ENCODE peak calls at places on chromosome 7, in seven cellular contexts. One of them, this sample, is unnamed.
A peak's percentile ranks its signal among the peaks of the same experiment; 100 is the strongest.

GRCh38 chr7:151249034-151249731 is 689 bp upstream of the SMARCD3 start:
- DNase-seq in tibial nerve: peak; percentile 48
- DNase-seq in Peyer's patch: peak; percentile 66
- DNase-seq in left ventricle myocardium inferior: peak; percentile 72
- DNase-seq in sigmoid colon: peak; percentile 85
- DNase-seq in IMR-90: peak; percentile 59
- DNase-seq in lower lobe of right lung: peak; percentile 79
- DNase-seq in this sample: no peak

GRCh38 chr7:73706122-73707044 is 13.1 kb downstream of the STX1A start:
- DNase-seq in lower lobe of right lung: no peak
- DNase-seq in Peyer's patch: no peak
- DNase-seq in tibial nerve: no peak
- DNase-seq in IMR-90: peak; percentile 52
- DNase-seq in left ventricle myocardium inferior: no peak
- DNase-seq in sigmoid colon: no peak
- DNase-seq in this sample: no peak

GRCh38 chr7:81529785-81530184 is 240.1 kb downstream of the HGF start:
- DNase-seq in IMR-90: no peak
- DNase-seq in left ventricle myocardium inferior: no peak
- DNase-seq in Peyer's patch: no peak
- DNase-seq in lower lobe of right lung: no peak
- DNase-seq in tibial nerve: no peak
- DNase-seq in sigmoid colon: no peak
- DNase-seq in this sample: no peak

GRCh38 chr7:13288516-13288915 is 601.1 kb downstream of the ARL4A start:
- DNase-seq in left ventricle myocardium inferior: no peak
- DNase-seq in Peyer's patch: no peak
- DNase-seq in tibial nerve: no peak
- DNase-seq in IMR-90: no peak
- DNase-seq in lower lobe of right lung: no peak
- DNase-seq in sigmoid colon: no peak
- DNase-seq in this sample: no peak

GRCh38 chr7:138919912-138920311 is 61.3 kb downstream of the KIAA1549 start:
- DNase-seq in sigmoid colon: no peak
- DNase-seq in Peyer's patch: no peak
- DNase-seq in IMR-90: no peak
- DNase-seq in left ventricle myocardium inferior: no peak
- DNase-seq in lower lobe of right lung: no peak
- DNase-seq in tibial nerve: no peak
- DNase-seq in this sample: no peak

GRCh38 chr7:2471396-2471795 is 4.8 kb downstream of the GRIFIN start:
- DNase-seq in tibial nerve: no peak
- DNase-seq in lower lobe of right lung: no peak
- DNase-seq in sigmoid colon: peak; percentile 86
- DNase-seq in IMR-90: peak; percentile 25
- DNase-seq in Peyer's patch: peak; percentile 49
- DNase-seq in left ventricle myocardium inferior: peak; percentile 69
- DNase-seq in this sample: no peak

GRCh38 chr7:141118809-141119586 is 45.1 kb downstream of the TMEM178B start:
- DNase-seq in Peyer's patch: no peak
- DNase-seq in lower lobe of right lung: no peak
- DNase-seq in IMR-90: no peak
- DNase-seq in tibial nerve: no peak
- DNase-seq in sigmoid colon: no peak
- DNase-seq in left ventricle myocardium inferior: no peak
- DNase-seq in this sample: no peak

GRCh38 chr7:156156734-156157408 is 344.6 kb upstream of the SHH start:
- DNase-seq in lower lobe of right lung: no peak
- DNase-seq in left ventricle myocardium inferior: no peak
- DNase-seq in IMR-90: no peak
- DNase-seq in sigmoid colon: no peak
- DNase-seq in tibial nerve: no peak
- DNase-seq in Peyer's patch: no peak
- DNase-seq in this sample: no peak

GRCh38 chr7:139479620-139480019 is 3.9 kb downstream of the KLRG2 start:
- DNase-seq in tibial nerve: no peak
- DNase-seq in sigmoid colon: no peak
- DNase-seq in lower lobe of right lung: no peak
- DNase-seq in Peyer's patch: peak; percentile 58
- DNase-seq in IMR-90: no peak
- DNase-seq in left ventricle myocardium inferior: no peak
- DNase-seq in this sample: no peak

GRCh38 chr7:89623018-89623672 is 531.1 kb upstream of the STEAP1 start:
- DNase-seq in lower lobe of right lung: no peak
- DNase-seq in tibial nerve: peak; percentile 37
- DNase-seq in IMR-90: peak; percentile 3
- DNase-seq in Peyer's patch: no peak
- DNase-seq in sigmoid colon: no peak
- DNase-seq in left ventricle myocardium inferior: no peak
- DNase-seq in this sample: no peak

GRCh38 chr7:118195837-118196474 is 12.0 kb downstream of the LSM8 start:
- DNase-seq in left ventricle myocardium inferior: no peak
- DNase-seq in Peyer's patch: no peak
- DNase-seq in lower lobe of right lung: no peak
- DNase-seq in IMR-90: peak; percentile 70
- DNase-seq in tibial nerve: peak; percentile 88
- DNase-seq in sigmoid colon: no peak
- DNase-seq in this sample: peak; percentile 17

GRCh38 chr7:138008588-138009349 is 6.9 kb upstream of the CREB3L2 start:
- DNase-seq in lower lobe of right lung: no peak
- DNase-seq in Peyer's patch: no peak
- DNase-seq in IMR-90: peak; percentile 68
- DNase-seq in sigmoid colon: no peak
- DNase-seq in tibial nerve: no peak
- DNase-seq in left ventricle myocardium inferior: no peak
- DNase-seq in this sample: no peak

GRCh38 chr7:112452102-112452888 is 2.0 kb downstream of the IFRD1 start:
- DNase-seq in sigmoid colon: peak; percentile 88
- DNase-seq in lower lobe of right lung: peak; percentile 48
- DNase-seq in tibial nerve: peak; percentile 79
- DNase-seq in IMR-90: peak; percentile 42
- DNase-seq in left ventricle myocardium inferior: peak; percentile 26
- DNase-seq in Peyer's patch: peak; percentile 49
- DNase-seq in this sample: peak; percentile 16

GRCh38 chr7:104931181-104931781 is 82.7 kb upstream of the KMT2E start:
- DNase-seq in left ventricle myocardium inferior: no peak
- DNase-seq in tibial nerve: no peak
- DNase-seq in lower lobe of right lung: no peak
- DNase-seq in sigmoid colon: no peak
- DNase-seq in Peyer's patch: no peak
- DNase-seq in IMR-90: no peak
- DNase-seq in this sample: no peak

GRCh38 chr7:83532229-83532628 is 116.7 kb downstream of the SEMA3E start:
- DNase-seq in sigmoid colon: no peak
- DNase-seq in IMR-90: peak; percentile 42
- DNase-seq in lower lobe of right lung: no peak
- DNase-seq in Peyer's patch: no peak
- DNase-seq in tibial nerve: no peak
- DNase-seq in left ventricle myocardium inferior: no peak
- DNase-seq in this sample: no peak

GRCh38 chr7:33087858-33088257 is 21.3 kb downstream of the RP9 start:
- DNase-seq in sigmoid colon: no peak
- DNase-seq in tibial nerve: no peak
- DNase-seq in lower lobe of right lung: no peak
- DNase-seq in IMR-90: no peak
- DNase-seq in left ventricle myocardium inferior: no peak
- DNase-seq in Peyer's patch: no peak
- DNase-seq in this sample: no peak

GRCh38 chr7:127189074-127189473 is 63.7 kb downstream of the GRM8 start:
- DNase-seq in IMR-90: no peak
- DNase-seq in tibial nerve: no peak
- DNase-seq in lower lobe of right lung: no peak
- DNase-seq in Peyer's patch: no peak
- DNase-seq in sigmoid colon: no peak
- DNase-seq in left ventricle myocardium inferior: no peak
- DNase-seq in this sample: no peak

GRCh38 chr7:4216016-4216415 is 466.1 kb upstream of the FOXK1 start:
- DNase-seq in left ventricle myocardium inferior: no peak
- DNase-seq in Peyer's patch: no peak
- DNase-seq in tibial nerve: no peak
- DNase-seq in IMR-90: no peak
- DNase-seq in sigmoid colon: no peak
- DNase-seq in lower lobe of right lung: no peak
- DNase-seq in this sample: no peak

GRCh38 chr7:35846816-35847412 is 46.1 kb downstream of the SEPTIN7 start:
- DNase-seq in tibial nerve: no peak
- DNase-seq in IMR-90: no peak
- DNase-seq in sigmoid colon: no peak
- DNase-seq in lower lobe of right lung: no peak
- DNase-seq in Peyer's patch: no peak
- DNase-seq in left ventricle myocardium inferior: no peak
- DNase-seq in this sample: no peak

GRCh38 chr7:35849158-35849831 is 48.4 kb downstream of the SEPTIN7 start:
- DNase-seq in sigmoid colon: no peak
- DNase-seq in tibial nerve: no peak
- DNase-seq in left ventricle myocardium inferior: no peak
- DNase-seq in lower lobe of right lung: no peak
- DNase-seq in IMR-90: peak; percentile 20
- DNase-seq in Peyer's patch: no peak
- DNase-seq in this sample: no peak

GRCh38 chr7:35848728-35849127 is 47.9 kb downstream of the SEPTIN7 start:
- DNase-seq in lower lobe of right lung: no peak
- DNase-seq in tibial nerve: no peak
- DNase-seq in IMR-90: no peak
- DNase-seq in sigmoid colon: no peak
- DNase-seq in Peyer's patch: no peak
- DNase-seq in left ventricle myocardium inferior: no peak
- DNase-seq in this sample: no peak

GRCh38 chr7:35854311-35854710 is 53.5 kb downstream of the SEPTIN7 start:
- DNase-seq in Peyer's patch: no peak
- DNase-seq in tibial nerve: no peak
- DNase-seq in sigmoid colon: no peak
- DNase-seq in left ventricle myocardium inferior: no peak
- DNase-seq in IMR-90: no peak
- DNase-seq in lower lobe of right lung: no peak
- DNase-seq in this sample: no peak

DNA sequence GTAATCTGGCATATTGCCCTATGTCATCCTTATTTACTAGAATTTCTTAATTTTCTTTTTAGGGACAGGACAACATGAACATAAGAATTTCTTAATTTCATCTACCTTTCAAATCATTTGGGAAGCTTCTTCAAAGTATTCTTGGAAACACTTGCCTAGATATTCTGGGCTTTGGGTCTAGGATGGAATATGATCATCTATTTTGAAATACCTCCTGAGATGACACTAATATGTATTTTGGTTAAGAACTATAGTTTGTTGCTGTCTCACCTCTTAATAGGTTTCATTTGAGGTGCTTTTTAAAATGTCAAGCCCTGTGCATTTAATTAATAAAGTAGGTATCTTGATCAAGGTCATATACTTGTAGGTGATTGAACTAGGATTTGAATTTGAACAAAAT is 49.1 kb downstream of the SEPTIN7 start:
- DNase-seq in left ventricle myocardium inferior: no peak
- DNase-seq in lower lobe of right lung: no peak
- DNase-seq in IMR-90: no peak
- DNase-seq in Peyer's patch: no peak
- DNase-seq in sigmoid colon: no peak
- DNase-seq in tibial nerve: no peak
- DNase-seq in this sample: no peak
- TF ChIP-seq CTCF in left ventricle myocardium inferior: no peak
- TF ChIP-seq CTCF in lower lobe of right lung: no peak
- TF ChIP-seq CTCF in IMR-90: no peak
- TF ChIP-seq CTCF in Peyer's patch: no peak
- TF ChIP-seq CTCF in sigmoid colon: no peak
- TF ChIP-seq CTCF in tibial nerve: no peak
- TF ChIP-seq CTCF in this sample: no peak

DNA sequence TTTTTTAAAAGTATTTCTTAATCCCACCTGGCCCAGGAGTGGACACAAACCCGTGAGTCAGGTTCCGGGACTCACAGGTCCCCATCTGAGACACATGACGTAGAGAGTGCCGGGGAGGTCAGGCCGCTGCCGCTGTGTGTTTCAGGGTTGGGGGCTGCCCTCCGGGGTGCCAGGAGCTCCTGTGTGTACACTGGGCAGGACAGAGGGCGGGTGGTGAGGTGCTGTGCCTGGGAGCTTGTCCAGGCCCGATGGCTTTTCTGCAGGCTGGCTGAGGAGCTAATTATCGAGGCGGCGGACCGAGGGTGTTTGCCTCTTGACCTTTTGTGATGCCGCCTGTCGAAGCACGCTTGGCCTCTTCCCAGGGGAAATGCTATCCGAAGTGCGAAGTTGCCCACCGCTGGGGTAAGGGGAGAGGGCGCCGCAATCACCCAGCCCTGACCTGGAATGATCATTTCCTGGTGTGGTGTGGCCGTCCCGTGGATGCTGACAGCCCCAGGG is 42.1 kb downstream of the FOXL3 start:
- DNase-seq in tibial nerve: no peak
- DNase-seq in IMR-90: no peak
- DNase-seq in lower lobe of right lung: no peak
- DNase-seq in left ventricle myocardium inferior: no peak
- DNase-seq in sigmoid colon: peak; percentile 61
- DNase-seq in Peyer's patch: peak; percentile 51
- DNase-seq in this sample: no peak
- H3K27ac ChIP-seq in tibial nerve: peak overlapping the region; percentile 86
- H3K27ac ChIP-seq in IMR-90: no peak overlapping the region
- H3K27ac ChIP-seq in lower lobe of right lung: peak overlapping the region; percentile 77
- H3K27ac ChIP-seq in left ventricle myocardium inferior: peak overlapping the region; percentile 85
- H3K27ac ChIP-seq in sigmoid colon: peak overlapping the region; percentile 74
- H3K27ac ChIP-seq in Peyer's patch: no peak overlapping the region
- H3K27ac ChIP-seq in this sample: no peak overlapping the region

GRCh38 chr7:69703099-69703498 is 104.8 kb downstream of the AUTS2 start:
- DNase-seq in left ventricle myocardium inferior: no peak
- DNase-seq in Peyer's patch: no peak
- DNase-seq in lower lobe of right lung: no peak
- DNase-seq in sigmoid colon: no peak
- DNase-seq in tibial nerve: no peak
- DNase-seq in IMR-90: no peak
- DNase-seq in this sample: no peak
- H3K4me1 ChIP-seq in left ventricle myocardium inferior: peaks cover 13% of the 10 kb centered on the region
- H3K4me1 ChIP-seq in Peyer's patch: no peaks in the 10 kb centered on the region
- H3K4me1 ChIP-seq in lower lobe of right lung: peaks cover 13% of the 10 kb centered on the region
- H3K4me1 ChIP-seq in sigmoid colon: peaks cover 30% of the 10 kb centered on the region
- H3K4me1 ChIP-seq in tibial nerve: no peaks in the 10 kb centered on the region
- H3K4me1 ChIP-seq in IMR-90: no peaks in the 10 kb centered on the region
- H3K4me1 ChIP-seq in this sample: no peaks in the 10 kb centered on the region

GRCh38 chr7:20403356-20403755 is 72.7 kb downstream of the ITGB8 start:
- DNase-seq in tibial nerve: peak; percentile 56
- DNase-seq in IMR-90: no peak
- DNase-seq in left ventricle myocardium inferior: peak; percentile 65
- DNase-seq in sigmoid colon: peak; percentile 74
- DNase-seq in lower lobe of right lung: no peak
- DNase-seq in Peyer's patch: no peak
- DNase-seq in this sample: no peak

GRCh38 chr7:20407585-20408466 is 77.1 kb downstream of the ITGB8 start:
- DNase-seq in left ventricle myocardium inferior: peak; percentile 80
- DNase-seq in sigmoid colon: peak; percentile 63
- DNase-seq in tibial nerve: peak; percentile 18
- DNase-seq in Peyer's patch: no peak
- DNase-seq in IMR-90: peak; percentile 43
- DNase-seq in lower lobe of right lung: peak; percentile 69
- DNase-seq in this sample: peak; percentile 3

GRCh38 chr7:20404371-20404770 is 73.7 kb downstream of the ITGB8 start:
- DNase-seq in tibial nerve: no peak
- DNase-seq in left ventricle myocardium inferior: no peak
- DNase-seq in Peyer's patch: no peak
- DNase-seq in lower lobe of right lung: no peak
- DNase-seq in IMR-90: no peak
- DNase-seq in sigmoid colon: no peak
- DNase-seq in this sample: no peak

GRCh38 chr7:20399516-20399915 is 68.8 kb downstream of the ITGB8 start:
- DNase-seq in lower lobe of right lung: no peak
- DNase-seq in Peyer's patch: no peak
- DNase-seq in IMR-90: peak; percentile 17
- DNase-seq in tibial nerve: no peak
- DNase-seq in left ventricle myocardium inferior: no peak
- DNase-seq in sigmoid colon: no peak
- DNase-seq in this sample: no peak

GRCh38 chr7:20402297-20403230 is 71.9 kb downstream of the ITGB8 start:
- DNase-seq in sigmoid colon: no peak
- DNase-seq in IMR-90: peak; percentile 5
- DNase-seq in lower lobe of right lung: no peak
- DNase-seq in tibial nerve: no peak
- DNase-seq in Peyer's patch: no peak
- DNase-seq in left ventricle myocardium inferior: no peak
- DNase-seq in this sample: no peak
- TF ChIP-seq CTCF in sigmoid colon: no peak
- TF ChIP-seq CTCF in IMR-90: peak; percentile 50
- TF ChIP-seq CTCF in lower lobe of right lung: peak; percentile 22
- TF ChIP-seq CTCF in tibial nerve: peak; percentile 22
- TF ChIP-seq CTCF in Peyer's patch: peak; percentile 33
- TF ChIP-seq CTCF in left ventricle myocardium inferior: peak; percentile 51
- TF ChIP-seq CTCF in this sample: no peak

This sample was measured in thoracic aorta.